ENCODE peak calls at places on chromosomes 3 and 15, in five cellular contexts. One of them, this sample, is unnamed.

GRCh38 chr15:55823191-55823670 is 80.3 kb upstream of the PRTG start:
- DNase-seq in cardiac muscle cell: no peak
- DNase-seq in psoas muscle: no peak
- DNase-seq in CD8-positive, alpha-beta T cell: no peak
- DNase-seq in sigmoid colon: no peak
- DNase-seq in this sample: no peak

GRCh38 chr3:112376996-112377395 is 44.0 kb downstream of the CD200 start:
- DNase-seq in cardiac muscle cell: no peak
- DNase-seq in CD8-positive, alpha-beta T cell: no peak
- DNase-seq in psoas muscle: no peak
- DNase-seq in sigmoid colon: no peak
- DNase-seq in this sample: no peak

GRCh38 chr3:100087203-100087602 is 27.1 kb downstream of the FILIP1L start:
- DNase-seq in sigmoid colon: no peak
- DNase-seq in cardiac muscle cell: no peak
- DNase-seq in psoas muscle: no peak
- DNase-seq in CD8-positive, alpha-beta T cell: no peak
- DNase-seq in this sample: no peak

GRCh38 chr15:67144609-67145306 is 79.4 kb downstream of the SMAD3 start:
- DNase-seq in cardiac muscle cell: no peak
- DNase-seq in psoas muscle: no peak
- DNase-seq in CD8-positive, alpha-beta T cell: no peak
- DNase-seq in sigmoid colon: peak; percentile 45
- DNase-seq in this sample: no peak

GRCh38 chr3:131072099-131072559 is 45.5 kb downstream of the NEK11 start:
- DNase-seq in cardiac muscle cell: no peak
- DNase-seq in CD8-positive, alpha-beta T cell: no peak
- DNase-seq in psoas muscle: no peak
- DNase-seq in sigmoid colon: no peak
- DNase-seq in this sample: no peak

GRCh38 chr3:45224824-45225464 is 1.1 kb downstream of the TMEM158 start:
- DNase-seq in cardiac muscle cell: peak; percentile 82
- DNase-seq in sigmoid colon: peak; percentile 82
- DNase-seq in psoas muscle: peak; percentile 74
- DNase-seq in CD8-positive, alpha-beta T cell: no peak
- DNase-seq in this sample: peak; percentile 75

GRCh38 chr3:20930034-20930433 is 744.0 kb upstream of the SGO1 start:
- DNase-seq in psoas muscle: no peak
- DNase-seq in sigmoid colon: no peak
- DNase-seq in CD8-positive, alpha-beta T cell: no peak
- DNase-seq in cardiac muscle cell: peak; percentile 21
- DNase-seq in this sample: no peak

GRCh38 chr3:50574280-50574831 is 5.0 kb downstream of the HEMK1 start:
- DNase-seq in cardiac muscle cell: no peak
- DNase-seq in sigmoid colon: no peak
- DNase-seq in CD8-positive, alpha-beta T cell: no peak
- DNase-seq in psoas muscle: no peak
- DNase-seq in this sample: no peak

GRCh38 chr15:74381481-74381880 is 14.0 kb upstream of the CYP11A1 start:
- DNase-seq in CD8-positive, alpha-beta T cell: no peak
- DNase-seq in sigmoid colon: no peak
- DNase-seq in psoas muscle: no peak
- DNase-seq in cardiac muscle cell: no peak
- DNase-seq in this sample: no peak

GRCh38 chr15:94972314-94972713 is 741.0 kb downstream of the MCTP2 start:
- DNase-seq in cardiac muscle cell: no peak
- DNase-seq in psoas muscle: no peak
- DNase-seq in sigmoid colon: no peak
- DNase-seq in CD8-positive, alpha-beta T cell: no peak
- DNase-seq in this sample: no peak

GRCh38 chr3:192907784-192908183 is 9.9 kb downstream of the MB21D2 start:
- DNase-seq in CD8-positive, alpha-beta T cell: no peak
- DNase-seq in sigmoid colon: no peak
- DNase-seq in psoas muscle: no peak
- DNase-seq in cardiac muscle cell: no peak
- DNase-seq in this sample: no peak

GRCh38 chr3:55012091-55012490 is 84.2 kb upstream of the LRTM1 start:
- DNase-seq in sigmoid colon: no peak
- DNase-seq in psoas muscle: no peak
- DNase-seq in CD8-positive, alpha-beta T cell: no peak
- DNase-seq in cardiac muscle cell: no peak
- DNase-seq in this sample: no peak

GRCh38 chr3:9204253-9205005 is 45.0 kb downstream of the SRGAP3 start:
- DNase-seq in CD8-positive, alpha-beta T cell: no peak
- DNase-seq in sigmoid colon: no peak
- DNase-seq in cardiac muscle cell: peak; percentile 43
- DNase-seq in psoas muscle: no peak
- DNase-seq in this sample: no peak

GRCh38 chr3:9205345-9206143 is 43.9 kb downstream of the SRGAP3 start:
- DNase-seq in CD8-positive, alpha-beta T cell: no peak
- DNase-seq in sigmoid colon: peak; percentile 3
- DNase-seq in cardiac muscle cell: no peak
- DNase-seq in psoas muscle: no peak
- DNase-seq in this sample: no peak

GRCh38 chr3:9207076-9207763 is 42.2 kb downstream of the SRGAP3 start:
- DNase-seq in cardiac muscle cell: no peak
- DNase-seq in psoas muscle: no peak
- DNase-seq in sigmoid colon: peak; percentile 0
- DNase-seq in CD8-positive, alpha-beta T cell: no peak
- DNase-seq in this sample: no peak

GRCh38 chr3:9208713-9209112 is 40.7 kb downstream of the SRGAP3 start:
- DNase-seq in cardiac muscle cell: no peak
- DNase-seq in sigmoid colon: no peak
- DNase-seq in psoas muscle: no peak
- DNase-seq in CD8-positive, alpha-beta T cell: no peak
- DNase-seq in this sample: no peak

GRCh38 chr3:9206287-9206686 is 43.2 kb downstream of the SRGAP3 start:
- DNase-seq in cardiac muscle cell: no peak
- DNase-seq in psoas muscle: no peak
- DNase-seq in sigmoid colon: peak; percentile 24
- DNase-seq in CD8-positive, alpha-beta T cell: no peak
- DNase-seq in this sample: no peak
- H3K4me1 ChIP-seq in cardiac muscle cell: peaks cover 10% of the 10 kb centered on the region
- H3K4me1 ChIP-seq in psoas muscle: peaks cover 5% of the 10 kb centered on the region
- H3K4me1 ChIP-seq in sigmoid colon: no peaks in the 10 kb centered on the region
- H3K4me1 ChIP-seq in CD8-positive, alpha-beta T cell: no peaks in the 10 kb centered on the region
- H3K4me1 ChIP-seq in this sample: no peaks in the 10 kb centered on the region

DNA sequence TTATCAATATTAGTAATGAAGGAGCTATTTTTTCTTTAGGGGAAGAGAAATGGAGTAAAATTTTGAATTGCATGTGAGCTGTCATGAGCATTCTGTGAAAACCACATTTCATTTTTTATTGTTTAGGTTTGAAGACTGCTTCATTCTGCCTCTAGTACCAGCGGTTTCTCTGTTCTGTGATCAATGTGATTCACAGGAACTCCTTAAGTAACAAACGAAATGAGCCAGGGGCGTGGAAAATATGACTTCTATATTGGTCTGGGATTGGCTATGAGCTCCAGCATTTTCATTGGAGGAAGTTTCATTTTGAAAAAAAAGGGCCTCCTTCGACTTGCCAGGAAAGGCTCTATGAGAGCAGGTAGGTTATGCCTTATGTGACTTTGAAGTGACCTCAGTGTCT is 13.0 kb downstream of the NIPA2 start:
- DNase-seq in cardiac muscle cell: no peak
- DNase-seq in sigmoid colon: no peak
- DNase-seq in psoas muscle: no peak
- DNase-seq in CD8-positive, alpha-beta T cell: no peak
- DNase-seq in this sample: no peak
- H3K36me3 ChIP-seq in cardiac muscle cell: peaks cover 5% of the 10 kb centered on the region
- H3K36me3 ChIP-seq in sigmoid colon: peaks cover 5% of the 10 kb centered on the region
- H3K36me3 ChIP-seq in psoas muscle: peaks cover 17% of the 10 kb centered on the region
- H3K36me3 ChIP-seq in CD8-positive, alpha-beta T cell: peaks cover 23% of the 10 kb centered on the region
- H3K36me3 ChIP-seq in this sample: no peaks in the 10 kb centered on the region

DNA sequence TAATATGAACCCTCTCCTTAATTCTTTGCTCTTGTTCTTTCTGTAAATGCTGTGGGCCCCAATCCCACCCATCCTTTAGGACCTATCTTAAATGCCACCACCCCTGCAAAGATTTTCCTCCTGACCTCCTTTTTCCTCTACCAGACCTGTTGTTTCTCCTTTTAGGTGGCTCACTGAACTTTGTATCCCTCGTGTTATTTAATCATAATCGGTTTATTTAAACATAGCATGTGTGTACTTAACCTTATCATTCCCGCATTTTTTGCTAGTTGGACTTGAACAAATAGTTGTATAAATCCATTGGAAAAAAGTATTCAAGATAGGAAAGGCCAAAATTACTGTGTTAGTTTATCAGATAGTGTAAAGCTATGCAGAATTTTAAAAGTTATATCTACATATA is 988 bp upstream of the NFKBIZ start:
- DNase-seq in CD8-positive, alpha-beta T cell: no peak
- DNase-seq in sigmoid colon: no peak
- DNase-seq in psoas muscle: no peak
- DNase-seq in cardiac muscle cell: no peak
- DNase-seq in this sample: no peak
- H3K4me3 ChIP-seq in CD8-positive, alpha-beta T cell: no peak overlapping the region
- H3K4me3 ChIP-seq in sigmoid colon: peak overlapping the region; percentile 45
- H3K4me3 ChIP-seq in psoas muscle: peak overlapping the region; percentile 96
- H3K4me3 ChIP-seq in cardiac muscle cell: peak overlapping the region; percentile 97
- H3K4me3 ChIP-seq in this sample: peak overlapping the region; percentile 83

DNA sequence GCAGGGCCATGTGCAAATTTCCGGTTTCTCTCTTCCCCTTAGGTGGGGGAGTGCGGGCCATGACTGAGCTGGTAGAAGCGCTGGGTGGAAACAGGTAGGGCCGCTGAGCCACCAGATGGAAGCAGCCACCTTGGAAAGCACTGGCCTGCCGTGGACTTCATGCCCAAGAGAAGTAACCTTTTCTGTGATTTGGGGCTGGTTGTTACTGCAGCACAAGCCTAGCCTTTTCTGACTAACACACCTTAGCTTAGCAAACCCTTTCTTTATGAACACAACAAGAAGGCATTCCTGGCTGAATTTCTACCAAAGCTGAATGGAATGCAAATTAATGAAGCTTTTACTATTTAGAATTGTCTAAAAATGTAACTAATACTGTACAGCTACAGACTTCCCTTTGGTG is 149.6 kb upstream of the UBE2E1 start:
- DNase-seq in CD8-positive, alpha-beta T cell: no peak
- DNase-seq in psoas muscle: no peak
- DNase-seq in cardiac muscle cell: no peak
- DNase-seq in sigmoid colon: no peak
- DNase-seq in this sample: no peak
- H3K4me1 ChIP-seq in CD8-positive, alpha-beta T cell: no peaks in the 10 kb centered on the region
- H3K4me1 ChIP-seq in psoas muscle: no peaks in the 10 kb centered on the region
- H3K4me1 ChIP-seq in cardiac muscle cell: peaks cover 5% of the 10 kb centered on the region
- H3K4me1 ChIP-seq in sigmoid colon: no peaks in the 10 kb centered on the region
- H3K4me1 ChIP-seq in this sample: no peaks in the 10 kb centered on the region

GRCh38 chr3:35784162-35784561 is 144.8 kb downstream of the ARPP21 start:
- DNase-seq in cardiac muscle cell: no peak
- DNase-seq in CD8-positive, alpha-beta T cell: no peak
- DNase-seq in psoas muscle: no peak
- DNase-seq in sigmoid colon: no peak
- DNase-seq in this sample: no peak

GRCh38 chr3:35793668-35794067 is 154.3 kb downstream of the ARPP21 start:
- DNase-seq in psoas muscle: no peak
- DNase-seq in cardiac muscle cell: no peak
- DNase-seq in CD8-positive, alpha-beta T cell: no peak
- DNase-seq in sigmoid colon: no peak
- DNase-seq in this sample: no peak

GRCh38 chr3:35790764-35791163 is 151.4 kb downstream of the ARPP21 start:
- DNase-seq in cardiac muscle cell: no peak
- DNase-seq in psoas muscle: no peak
- DNase-seq in sigmoid colon: no peak
- DNase-seq in CD8-positive, alpha-beta T cell: no peak
- DNase-seq in this sample: no peak

GRCh38 chr3:35785540-35785939 is 146.2 kb downstream of the ARPP21 start:
- DNase-seq in cardiac muscle cell: no peak
- DNase-seq in CD8-positive, alpha-beta T cell: no peak
- DNase-seq in psoas muscle: no peak
- DNase-seq in sigmoid colon: no peak
- DNase-seq in this sample: no peak

DNA sequence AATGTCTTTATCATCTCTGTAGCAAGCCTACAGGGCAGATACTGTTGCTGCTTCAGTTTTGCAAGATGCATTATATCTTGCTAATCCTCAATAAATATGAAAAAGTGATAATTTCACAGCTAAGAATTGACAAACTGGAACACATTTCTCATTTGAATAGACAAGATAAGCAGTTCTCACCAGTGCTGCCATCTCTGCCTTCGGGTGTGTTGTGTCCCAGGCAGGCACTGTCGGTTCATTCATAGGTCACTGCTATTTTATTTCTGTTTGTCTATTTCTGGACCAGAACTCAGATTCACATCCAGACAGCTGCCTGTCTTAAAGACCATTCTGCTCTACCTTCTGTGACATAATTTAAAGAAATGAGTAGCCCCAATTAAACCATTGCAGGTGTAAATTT is 149.7 kb downstream of the ARPP21 start:
- DNase-seq in cardiac muscle cell: no peak
- DNase-seq in sigmoid colon: no peak
- DNase-seq in CD8-positive, alpha-beta T cell: no peak
- DNase-seq in psoas muscle: no peak
- DNase-seq in this sample: no peak
- H3K36me3 ChIP-seq in cardiac muscle cell: no peaks in the 10 kb centered on the region
- H3K36me3 ChIP-seq in sigmoid colon: no peaks in the 10 kb centered on the region
- H3K36me3 ChIP-seq in CD8-positive, alpha-beta T cell: no peaks in the 10 kb centered on the region
- H3K36me3 ChIP-seq in psoas muscle: peaks cover 4% of the 10 kb centered on the region
- H3K36me3 ChIP-seq in this sample: no peaks in the 10 kb centered on the region

GRCh38 chr3:185507883-185508282 is 9.0 kb upstream of the TMEM41A start:
- DNase-seq in cardiac muscle cell: no peak
- DNase-seq in sigmoid colon: no peak
- DNase-seq in CD8-positive, alpha-beta T cell: no peak
- DNase-seq in psoas muscle: no peak
- DNase-seq in this sample: no peak
- H3K4me3 ChIP-seq in cardiac muscle cell: no peak overlapping the region
- H3K4me3 ChIP-seq in sigmoid colon: no peak overlapping the region
- H3K4me3 ChIP-seq in CD8-positive, alpha-beta T cell: no peak overlapping the region
- H3K4me3 ChIP-seq in psoas muscle: no peak overlapping the region
- H3K4me3 ChIP-seq in this sample: no peak overlapping the region